ENCODE peak calls at places on chromosomes 1 and 21, in six cellular contexts. H is spleen, I is endothelial cell of umbilical vein, E is IMR-90, F is upper lobe of left lung, C is heart left ventricle. O is an unnamed sample.

GRCh38 chr21:43304621-43305335 is 122.2 kb downstream of the SIK1 start:
- DNase-seq in H (peak; percentile 71), I (no peak), E (no peak), F (no peak), C (peak; percentile 24), O (no peak)

GRCh38 chr21:40586575-40586974 is 260.4 kb downstream of the DSCAM start:
- DNase-seq in H (no peak), I (no peak), E (no peak), F (no peak), C (no peak), O (no peak)

GRCh38 chr1:244186372-244186771 is 135.3 kb downstream of the ZBTB18 start:
- DNase-seq in H (no peak), I (no peak), E (no peak), F (no peak), C (no peak), O (no peak)

GRCh38 chr1:15261155-15262002 is 14.4 kb downstream of the FHAD1 start:
- DNase-seq in H (no peak), I (peak; percentile 74), E (no peak), F (peak; percentile 84), C (peak; percentile 56), O (no peak)

GRCh38 chr21:41677671-41678015 is 89.2 kb downstream of the RIPK4 start:
- DNase-seq in H (no peak), I (no peak), E (no peak), F (peak; percentile 53), C (no peak), O (no peak)

GRCh38 chr1:21357161-21357560 is 66.9 kb upstream of the ECE1 start:
- DNase-seq in H (no peak), I (no peak), E (no peak), F (no peak), C (no peak), O (no peak)

GRCh38 chr1:102191723-102192122 is 195.0 kb upstream of the OLFM3 start:
- DNase-seq in H (no peak), I (peak; percentile 43), E (no peak), F (no peak), C (no peak), O (no peak)

GRCh38 chr1:53525595-53525994 is 66.4 kb downstream of the DMRTB1 start:
- DNase-seq in H (no peak), I (no peak), E (no peak), F (no peak), C (no peak), O (no peak)

GRCh38 chr1:114153621-114154145 is at the start of gene SYT6:
- DNase-seq in H (no peak), I (no peak), E (no peak), F (no peak), C (no peak), O (no peak)

GRCh38 chr1:160416369-160416768 is 16.0 kb downstream of the VANGL2 start:
- DNase-seq in H (no peak), I (peak; percentile 31), E (peak; percentile 31), F (no peak), C (no peak), O (no peak)

GRCh38 chr1:64836792-64837191 is 91.9 kb downstream of the RAVER2 start:
- DNase-seq in H (no peak), I (peak; percentile 59), E (no peak), F (no peak), C (no peak), O (no peak)

GRCh38 chr21:36766511-36766910 is 67.6 kb downstream of the SIM2 start:
- DNase-seq in H (no peak), I (no peak), E (no peak), F (no peak), C (no peak), O (no peak)

GRCh38 chr1:96366516-96366915 is 355.1 kb upstream of the PTBP2 start:
- DNase-seq in H (no peak), I (no peak), E (no peak), F (no peak), C (no peak), O (no peak)

GRCh38 chr1:80384037-80384830 is 1377.7 kb upstream of the ADGRL4 start:
- DNase-seq in H (no peak), I (no peak), E (peak; percentile 58), F (no peak), C (no peak), O (no peak)

GRCh38 chr1:100353988-100354387 is 1.7 kb downstream of the CDC14A start:
- DNase-seq in H (no peak), I (peak; percentile 31), E (peak; percentile 14), F (no peak), C (no peak), O (no peak)

GRCh38 chr1:197986817-197987216 is 69.6 kb downstream of the LHX9 start:
- DNase-seq in H (no peak), I (no peak), E (no peak), F (no peak), C (no peak), O (no peak)

GRCh38 chr1:170114916-170115315 is 30.8 kb upstream of the NTMT2 start:
- DNase-seq in H (no peak), I (peak; percentile 12), E (peak; percentile 51), F (no peak), C (no peak), O (no peak)

GRCh38 chr1:183443025-183443424 is 24.8 kb upstream of the NMNAT2 start:
- DNase-seq in H (no peak), I (no peak), E (no peak), F (no peak), C (no peak), O (no peak)
- TF ChIP-seq POLR2A in H (no peak), I (no peak), E (no peak), F (no peak), C (no peak), O (no peak)

DNA sequence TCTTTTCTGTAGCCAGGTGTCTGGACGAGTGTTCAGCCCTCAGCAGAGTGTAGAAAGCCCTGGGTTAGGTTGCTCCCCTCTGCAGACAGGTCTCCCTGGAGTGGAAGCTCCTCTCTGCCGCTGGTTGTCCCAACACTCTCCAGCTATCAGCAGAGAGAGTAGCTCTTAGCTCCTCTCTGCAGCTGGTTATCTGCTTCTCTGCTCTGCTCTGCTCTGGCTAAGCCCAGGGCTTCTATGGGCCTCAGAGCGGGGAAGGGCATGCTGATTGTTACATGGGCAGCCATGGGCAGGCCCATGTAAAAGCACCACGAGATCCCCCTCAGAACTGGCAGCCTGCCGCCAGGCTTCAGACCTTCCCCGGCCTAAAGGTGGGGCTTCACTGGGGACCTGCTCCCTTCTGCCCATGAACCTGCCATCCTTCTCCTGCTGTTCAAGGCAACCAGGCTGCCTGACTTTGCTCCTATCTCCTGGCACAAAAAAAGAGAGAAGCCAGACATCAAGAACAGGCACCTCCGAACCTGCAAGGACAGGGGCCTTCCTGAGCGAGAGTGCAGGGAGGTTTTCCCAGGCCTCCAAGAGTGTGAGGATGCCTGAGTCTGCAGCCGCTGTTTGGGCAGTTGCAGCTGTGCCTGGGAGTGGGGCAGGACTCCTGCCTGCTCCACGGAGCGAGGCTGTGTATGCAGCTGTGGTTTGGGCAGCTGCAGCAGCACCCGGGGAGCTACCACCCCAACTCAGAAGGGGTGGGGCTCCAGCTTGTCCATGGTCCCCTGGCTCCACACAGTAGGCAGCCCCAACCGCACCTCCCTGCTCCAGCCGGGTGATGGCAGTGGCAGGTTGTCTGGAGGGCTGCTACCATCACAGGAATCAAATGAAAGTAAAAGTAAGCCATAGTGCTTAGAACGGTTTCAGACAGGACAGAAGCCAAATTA is 973.7 kb downstream of the LTN1 start:
- DNase-seq in H (no peak), I (no peak), E (peak; percentile 5), F (no peak), C (no peak), O (no peak)
- TF ChIP-seq CTCF in H (no peak), I (no peak), E (peak; percentile 8), F (no peak), C (peak; percentile 13), O (no peak)

GRCh38 chr1:231337043-231337471 is 595 bp downstream of the EXOC8 start:
- DNase-seq in H (peak; percentile 92), I (no peak), E (no peak), F (peak; percentile 24), C (no peak), O (no peak)

GRCh38 chr1:231334952-231335351 is 2.7 kb downstream of the EXOC8 start:
- DNase-seq in H (no peak), I (no peak), E (no peak), F (no peak), C (no peak), O (no peak)

GRCh38 chr1:231334079-231334666 is 3.5 kb downstream of the EXOC8 start:
- DNase-seq in H (no peak), I (no peak), E (no peak), F (no peak), C (no peak), O (no peak)

GRCh38 chr1:231337472-231338269 is at the start of gene EXOC8:
- DNase-seq in H (peak; percentile 98), I (peak; percentile 100), E (peak; percentile 96), F (peak; percentile 91), C (peak; percentile 96), O (peak; percentile 64)

DNA sequence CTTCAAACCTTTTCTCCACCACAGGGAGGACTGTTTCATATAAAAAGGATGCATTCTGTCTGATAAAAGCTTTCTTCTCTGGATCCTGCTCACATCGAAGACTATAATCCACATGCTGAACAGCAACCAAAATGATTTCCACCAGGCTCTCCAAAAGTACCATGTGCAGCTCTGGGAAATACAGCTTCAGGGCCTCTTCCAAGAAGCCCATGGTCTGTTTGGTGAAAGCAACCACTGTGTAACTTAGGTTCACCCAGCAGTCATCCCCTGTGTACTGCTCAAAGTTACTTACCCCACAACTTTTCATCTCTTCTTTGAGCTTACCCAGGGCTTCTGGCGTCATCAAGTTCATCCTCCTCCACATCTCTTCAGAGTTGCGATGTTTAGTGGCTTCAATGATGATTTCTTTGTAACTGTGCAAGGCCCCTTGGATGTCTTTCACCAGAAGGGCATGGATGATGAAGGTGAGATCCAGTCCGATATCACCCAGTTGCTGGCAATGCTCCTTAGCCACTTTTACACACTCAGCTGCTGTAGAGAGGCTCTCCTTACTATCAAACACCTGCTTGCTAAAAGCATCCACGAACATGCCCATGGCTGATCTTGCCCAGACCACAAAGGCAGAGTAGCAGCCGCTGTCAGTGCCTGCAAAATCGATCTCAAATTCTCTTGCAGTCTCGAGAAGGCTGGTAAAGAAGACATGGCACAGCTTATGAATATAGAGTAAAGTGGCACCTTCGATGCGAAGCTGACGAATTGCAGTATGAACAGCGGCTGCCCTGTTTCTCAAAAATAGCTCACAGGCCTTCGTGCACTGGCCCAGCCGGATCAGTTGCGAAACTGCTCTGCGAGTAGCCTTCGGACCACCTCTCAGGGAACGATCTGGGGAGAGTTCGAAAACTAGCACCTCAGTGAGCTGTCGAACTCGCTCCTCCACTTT is 1.7 kb downstream of the EXOC8 start:
- DNase-seq in H (no peak), I (no peak), E (no peak), F (no peak), C (no peak), O (no peak)
- H3K4me1 ChIP-seq in H (peaks cover 75% of the 10 kb centered on the region), I (peaks cover 47% of the 10 kb centered on the region), E (peaks cover 7% of the 10 kb centered on the region), F (peaks cover 61% of the 10 kb centered on the region), C (peaks cover 54% of the 10 kb centered on the region), O (peaks cover 76% of the 10 kb centered on the region)

DNA sequence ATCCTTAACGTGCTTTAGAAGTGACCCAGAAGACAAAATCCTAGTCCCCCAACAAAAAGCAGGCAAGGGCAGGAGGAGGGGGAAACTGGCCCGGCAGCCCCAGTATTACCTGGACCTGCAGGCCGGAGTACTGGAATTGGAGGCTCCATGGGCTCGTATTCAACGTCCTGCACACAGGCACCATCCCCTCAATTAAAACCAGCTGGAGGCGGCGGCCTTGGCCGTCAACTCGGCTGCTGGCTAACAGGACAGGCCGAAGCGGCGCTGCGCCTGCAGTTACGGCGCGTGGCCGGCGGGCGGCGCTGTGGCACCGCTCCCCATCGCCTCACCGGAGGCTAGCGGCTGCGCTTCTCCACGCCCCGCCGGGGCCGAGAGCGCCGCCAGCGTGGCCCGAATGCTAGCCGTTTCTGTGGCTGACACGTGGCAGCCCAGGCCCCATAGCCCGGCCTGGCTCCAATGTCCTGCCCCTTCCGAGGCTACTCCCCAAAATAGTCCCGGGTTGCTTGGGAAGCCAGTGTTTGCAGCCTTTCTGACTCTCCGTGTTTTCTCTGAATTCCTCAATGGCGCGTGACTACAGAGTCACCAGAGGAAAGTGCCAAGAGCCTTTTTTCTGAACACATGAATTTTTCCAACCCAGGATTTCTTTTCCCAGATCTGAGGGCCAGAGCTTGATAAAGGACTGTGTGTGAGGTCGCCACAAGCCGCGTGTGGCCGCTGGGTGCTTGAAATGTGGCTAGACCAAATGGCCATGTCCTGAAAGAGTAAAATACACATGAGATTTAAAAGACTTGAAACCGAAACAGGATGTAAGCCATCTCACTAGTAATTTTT is 82.5 kb downstream of the HHIPL2 start:
- DNase-seq in H (peak; percentile 97), I (peak; percentile 97), E (peak; percentile 93), F (peak; percentile 93), C (peak; percentile 91), O (peak; percentile 53)
- TF ChIP-seq POLR2A in H (no peak), I (peak; percentile 80), E (peak; percentile 66), F (no peak), C (no peak), O (no peak)